ENCODE peak calls at places on chromosomes 2 and 18, in five cellular contexts. L is mesendoderm, S is H9, K is H1, O is neuronal stem cell. J is an unnamed sample.

GRCh38 chr2:109402980-109403840 is 210.6 kb downstream of the SEPTIN10 start:
- DNase-seq in S (no peak), K (no peak), O (no peak), L (no peak), J (no peak)

GRCh38 chr18:64639536-64639935 is 490.6 kb upstream of the LINC00305 start:
- DNase-seq in K (no peak), O (no peak), L (peak; percentile 8), S (no peak), J (no peak)

GRCh38 chr2:177001334-177001733 is 211.3 kb upstream of the HNRNPA3 start:
- DNase-seq in L (peak; percentile 36), O (no peak), K (no peak), S (no peak), J (no peak)

GRCh38 chr2:119012345-119013301 is 70.6 kb downstream of the MARCO start:
- DNase-seq in S (peak; percentile 17), L (no peak), K (no peak), O (no peak), J (no peak)

GRCh38 chr2:68932392-68932791 is 20.3 kb downstream of the GKN2 start:
- DNase-seq in S (no peak), O (no peak), K (no peak), L (peak; percentile 14), J (no peak)

GRCh38 chr18:44681039-44681595 is 429 bp downstream of the SETBP1 start:
- DNase-seq in S (no peak), O (no peak), K (no peak), L (no peak), J (no peak)

GRCh38 chr2:206452750-206453149 is 9.4 kb downstream of the ADAM23 start:
- DNase-seq in O (no peak), S (no peak), L (no peak), K (no peak), J (peak; percentile 43)

GRCh38 chr18:79742076-79742475 is 55.7 kb upstream of the KCNG2 start:
- DNase-seq in L (no peak), K (no peak), S (no peak), O (no peak), J (no peak)

GRCh38 chr2:240140920-240141319 is 462 bp upstream of the OTOS start:
- DNase-seq in S (no peak), L (no peak), O (no peak), K (no peak), J (no peak)

GRCh38 chr18:59067873-59068272 is 71.8 kb upstream of the SEC11C start:
- DNase-seq in K (no peak), L (peak; percentile 29), O (no peak), S (no peak), J (peak; percentile 18)

GRCh38 chr2:41906325-41906700 is 141.5 kb upstream of the PKDCC start:
- DNase-seq in K (no peak), S (no peak), L (no peak), O (no peak), J (peak; percentile 88)

GRCh38 chr2:23426284-23426905 is 41.4 kb downstream of the KLHL29 start:
- DNase-seq in O (no peak), K (no peak), L (no peak), S (peak; percentile 20), J (peak; percentile 88)

GRCh38 chr2:23425886-23426283 is 40.9 kb downstream of the KLHL29 start:
- DNase-seq in S (peak; percentile 20), O (no peak), K (no peak), L (no peak), J (peak; percentile 75)

GRCh38 chr2:23423873-23424680 is 39.1 kb downstream of the KLHL29 start:
- DNase-seq in S (peak; percentile 2), O (no peak), K (no peak), L (no peak), J (no peak)

GRCh38 chr2:23427350-23427749 is 42.4 kb downstream of the KLHL29 start:
- DNase-seq in O (no peak), K (no peak), L (no peak), S (peak; percentile 5), J (no peak)

DNA sequence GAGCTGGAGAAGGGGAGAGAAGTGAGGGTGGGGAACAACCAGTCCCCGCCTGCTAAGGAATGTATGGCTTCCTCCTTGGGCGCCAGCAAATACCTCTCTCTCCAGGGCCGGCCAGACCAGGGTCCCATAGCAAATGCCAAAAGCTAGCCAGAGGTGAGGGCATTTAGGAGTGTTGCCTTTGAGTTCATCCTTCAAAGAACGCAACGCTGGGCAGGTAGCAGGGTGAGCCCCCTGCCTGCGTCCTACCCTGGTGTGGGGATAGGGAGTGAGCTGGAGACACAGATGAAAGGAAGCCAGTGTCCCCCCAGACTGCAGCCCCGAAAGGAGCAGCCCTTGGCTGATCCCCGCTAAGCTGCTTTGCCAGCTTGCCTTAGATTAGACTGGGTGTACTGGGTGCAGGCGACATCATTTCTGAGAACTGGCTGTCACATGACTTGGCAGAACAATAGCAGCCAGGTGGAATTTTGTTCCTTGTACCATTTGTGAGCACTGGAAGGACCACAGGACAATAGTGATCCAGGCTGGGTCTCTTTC is 40.4 kb downstream of the KLHL29 start:
- DNase-seq in S (peak; percentile 42), O (no peak), K (no peak), L (peak; percentile 54), J (no peak)
- H2BK15ac ChIP-seq in S (no peak overlapping the region), O (peak overlapping the region; percentile 43), K (peak overlapping the region; percentile 65), L (no peak overlapping the region), J (peak overlapping the region; percentile 6)

GRCh38 chr2:194720461-194720860 is 936.6 kb upstream of the SLC39A10 start:
- DNase-seq in K (no peak), S (no peak), L (no peak), O (no peak), J (no peak)

GRCh38 chr2:194723446-194723845 is 933.6 kb upstream of the SLC39A10 start:
- DNase-seq in K (no peak), S (no peak), L (no peak), O (no peak), J (no peak)

GRCh38 chr2:194721227-194721626 is 935.8 kb upstream of the SLC39A10 start:
- DNase-seq in K (no peak), O (no peak), L (no peak), S (no peak), J (no peak)

GRCh38 chr2:194730266-194730665 is 926.8 kb upstream of the SLC39A10 start:
- DNase-seq in S (no peak), O (no peak), K (no peak), L (no peak), J (no peak)

DNA sequence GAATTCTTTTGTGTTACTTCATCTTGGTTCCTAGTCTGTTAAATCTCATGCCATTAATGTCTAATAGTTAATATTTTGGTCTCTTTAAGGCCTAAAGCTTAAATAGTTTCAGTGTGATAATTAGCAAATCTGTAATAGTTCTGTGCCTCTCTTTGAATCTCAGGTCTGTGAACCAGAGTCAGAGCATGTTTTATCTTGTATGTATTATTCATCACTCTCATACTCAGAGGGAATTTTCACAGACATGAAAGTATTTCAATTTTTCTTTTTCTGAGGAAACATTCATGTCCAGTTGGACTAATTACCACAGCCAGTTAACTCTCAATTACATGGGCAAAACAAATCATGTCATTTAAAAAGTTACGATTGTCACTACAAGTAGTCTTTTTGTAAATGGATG is 931.9 kb upstream of the SLC39A10 start:
- DNase-seq in K (no peak), S (no peak), L (no peak), O (no peak), J (no peak)
- H2BK15ac ChIP-seq in K (no peak overlapping the region), S (no peak overlapping the region), L (no peak overlapping the region), O (no peak overlapping the region), J (no peak overlapping the region)

GRCh38 chr2:2840101-2840531 is 509.0 kb upstream of the MYT1L start:
- DNase-seq in L (no peak), O (no peak), K (no peak), S (peak; percentile 10), J (no peak)

GRCh38 chr2:2842466-2842865 is 511.4 kb upstream of the MYT1L start:
- DNase-seq in S (no peak), O (no peak), L (no peak), K (no peak), J (no peak)

GRCh38 chr2:2839393-2840096 is 508.5 kb upstream of the MYT1L start:
- DNase-seq in K (no peak), L (no peak), S (peak; percentile 3), O (no peak), J (no peak)

GRCh38 chr2:2838548-2838845 is 507.4 kb upstream of the MYT1L start:
- DNase-seq in S (no peak), K (no peak), O (no peak), L (no peak), J (no peak)

DNA sequence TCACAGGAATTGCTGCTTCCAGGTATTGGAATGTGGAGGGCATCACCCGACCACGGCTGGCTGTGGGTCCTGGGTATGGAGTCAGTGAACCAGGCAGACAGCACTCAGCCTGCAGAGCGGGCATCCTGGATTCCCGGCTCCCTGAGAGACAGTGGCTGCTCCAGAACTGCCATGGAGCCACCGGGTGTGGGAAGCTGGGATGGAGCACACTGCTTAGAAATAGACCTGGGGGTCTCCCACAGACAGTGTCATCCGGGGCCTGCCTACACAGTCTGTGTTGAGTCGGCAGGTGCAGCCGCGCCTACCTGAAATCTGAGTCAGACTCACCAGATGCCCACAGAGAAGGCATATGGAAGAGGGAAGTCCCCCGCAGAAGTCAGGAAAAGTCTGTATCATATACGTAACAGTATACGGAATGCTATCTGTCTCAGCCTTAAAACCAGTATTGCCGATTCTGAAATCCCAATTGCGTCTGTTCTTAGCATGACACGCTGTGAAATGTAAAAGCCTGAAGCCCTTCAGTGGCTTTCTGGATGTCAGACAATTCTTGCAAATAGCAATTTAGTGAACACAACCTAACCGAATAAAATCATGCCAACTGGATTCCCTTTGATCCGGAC is 509.7 kb upstream of the MYT1L start:
- DNase-seq in L (no peak), O (no peak), K (no peak), S (peak; percentile 19), J (no peak)
- H2BK15ac ChIP-seq in L (no peak overlapping the region), O (no peak overlapping the region), K (no peak overlapping the region), S (no peak overlapping the region), J (no peak overlapping the region)

GRCh38 chr2:170972508-170973224 is 43.6 kb downstream of the GORASP2 start:
- DNase-seq in O (no peak), L (no peak), K (no peak), S (no peak), J (no peak)

GRCh38 chr2:170974304-170974993 is 45.4 kb downstream of the GORASP2 start:
- DNase-seq in S (no peak), K (no peak), O (no peak), L (peak; percentile 92), J (no peak)

GRCh38 chr2:170973225-170973491 is 44.1 kb downstream of the GORASP2 start:
- DNase-seq in O (no peak), S (no peak), L (no peak), K (no peak), J (no peak)

GRCh38 chr2:170975127-170975942 is 46.3 kb downstream of the GORASP2 start:
- DNase-seq in L (no peak), K (no peak), O (no peak), S (no peak), J (no peak)

DNA sequence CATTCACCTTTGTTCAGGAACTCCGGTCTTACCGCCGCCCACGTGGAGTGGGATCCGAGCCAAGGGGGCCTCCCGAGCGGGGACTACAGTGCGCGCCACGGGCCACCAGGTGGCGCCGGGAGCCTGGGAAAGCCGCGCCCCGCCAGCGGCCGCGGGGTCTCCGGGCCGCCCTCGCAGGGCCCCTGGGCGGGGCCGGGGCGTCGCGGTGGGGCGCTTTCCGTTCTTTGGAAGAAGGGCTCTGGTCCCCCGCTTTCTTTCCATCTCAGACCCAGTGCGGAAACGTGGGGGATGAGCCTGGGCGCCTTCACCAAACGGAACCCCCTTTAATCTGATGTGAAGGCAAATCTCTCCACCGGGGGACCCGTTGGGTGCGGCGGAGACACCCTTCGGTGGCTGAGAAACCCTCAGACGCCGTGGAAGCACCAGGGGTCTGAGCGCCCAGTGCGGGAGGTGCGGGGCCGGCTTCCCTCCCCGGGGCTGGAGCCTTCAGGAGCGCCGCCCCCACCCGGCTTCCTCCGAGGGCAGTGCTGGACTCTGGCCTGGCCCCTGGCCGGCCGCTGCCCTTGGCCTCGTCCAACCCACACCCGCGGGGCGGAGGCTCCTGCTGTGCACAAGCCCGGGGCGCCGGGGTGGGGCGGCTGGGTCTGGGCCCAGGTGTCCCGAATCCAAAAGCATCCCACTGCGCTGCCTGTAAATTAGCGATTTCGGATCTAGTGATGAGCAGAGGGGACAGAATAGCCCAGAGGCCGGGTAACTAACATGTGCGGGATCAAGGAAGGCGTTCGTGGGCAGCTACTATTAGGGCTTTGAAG is 44.6 kb downstream of the GORASP2 start:
- DNase-seq in S (peak; percentile 77), L (peak; percentile 72), K (peak; percentile 27), O (peak; percentile 79), J (peak; percentile 66)
- H2BK15ac ChIP-seq in S (no peak overlapping the region), L (no peak overlapping the region), K (no peak overlapping the region), O (peak overlapping the region; percentile 86), J (peak overlapping the region; percentile 99)